ENCODE peak calls at places on chromosome 1, in four cellular contexts. One of them, this sample, is unnamed.

GRCh38 chr1:239976130-239976968 is 115.3 kb upstream of the FMN2 start:
- DNase-seq in GM12878: no peak
- DNase-seq in A549: peak
- DNase-seq in K562: peak
- DNase-seq in this sample: peak

GRCh38 chr1:6438047-6438525 is 13.5 kb downstream of the ESPN start:
- DNase-seq in GM12878: peak
- DNase-seq in A549: peak
- DNase-seq in K562: peak
- DNase-seq in this sample: peak

GRCh38 chr1:223038288-223039006 is 104.6 kb downstream of the TLR5 start:
- DNase-seq in GM12878: no peak
- DNase-seq in A549: no peak
- DNase-seq in K562: no peak
- DNase-seq in this sample: no peak

GRCh38 chr1:18299441-18300338 is 181.0 kb upstream of the KLHDC7A start:
- DNase-seq in GM12878: no peak
- DNase-seq in A549: peak
- DNase-seq in K562: peak
- DNase-seq in this sample: no peak

GRCh38 chr1:155268630-155269029 is 4.7 kb downstream of the CLK2 start:
- DNase-seq in GM12878: no peak
- DNase-seq in A549: no peak
- DNase-seq in K562: no peak
- DNase-seq in this sample: no peak

GRCh38 chr1:219324629-219325367 is 151.1 kb downstream of the LYPLAL1 start:
- DNase-seq in GM12878: no peak
- DNase-seq in A549: peak
- DNase-seq in K562: no peak
- DNase-seq in this sample: peak

GRCh38 chr1:109531826-109532364 is 7.8 kb upstream of the GPR61 start:
- DNase-seq in GM12878: no peak
- DNase-seq in A549: no peak
- DNase-seq in K562: no peak
- DNase-seq in this sample: no peak

GRCh38 chr1:28668956-28669719 is 554 bp downstream of the GMEB1 start:
- DNase-seq in GM12878: no peak
- DNase-seq in A549: peak
- DNase-seq in K562: no peak
- DNase-seq in this sample: peak

GRCh38 chr1:9040659-9041030 is 14.4 kb upstream of the SLC2A7 start:
- DNase-seq in GM12878: no peak
- DNase-seq in A549: no peak
- DNase-seq in K562: no peak
- DNase-seq in this sample: no peak

GRCh38 chr1:8412183-8412831 is 94.4 kb downstream of the SLC45A1 start:
- DNase-seq in GM12878: no peak
- DNase-seq in A549: no peak
- DNase-seq in K562: no peak
- DNase-seq in this sample: peak

GRCh38 chr1:18290740-18291412 is 183.3 kb downstream of the IGSF21 start:
- DNase-seq in GM12878: no peak
- DNase-seq in A549: no peak
- DNase-seq in K562: no peak
- DNase-seq in this sample: no peak

GRCh38 chr1:159089184-159089791 is 12.7 kb upstream of the AIM2 start:
- DNase-seq in GM12878: no peak
- DNase-seq in A549: no peak
- DNase-seq in K562: peak
- DNase-seq in this sample: no peak

GRCh38 chr1:47703981-47704596 is 266.2 kb downstream of the FOXD2 start:
- DNase-seq in GM12878: no peak
- DNase-seq in A549: peak
- DNase-seq in K562: no peak
- DNase-seq in this sample: peak

GRCh38 chr1:23369335-23370013 is at the start of gene ZNF436:
- DNase-seq in GM12878: no peak
- DNase-seq in A549: no peak
- DNase-seq in K562: peak
- DNase-seq in this sample: peak

GRCh38 chr1:241895013-241895412 is 47.0 kb downstream of the EXO1 start:
- DNase-seq in GM12878: no peak
- DNase-seq in A549: no peak
- DNase-seq in K562: no peak
- DNase-seq in this sample: no peak

GRCh38 chr1:241695454-241696171 is 43.5 kb downstream of the WDR64 start:
- DNase-seq in GM12878: no peak
- DNase-seq in A549: no peak
- DNase-seq in K562: no peak
- DNase-seq in this sample: peak

GRCh38 chr1:33094486-33094885 is 13.5 kb downstream of the AZIN2 start:
- DNase-seq in GM12878: no peak
- DNase-seq in A549: no peak
- DNase-seq in K562: no peak
- DNase-seq in this sample: no peak

GRCh38 chr1:203219934-203220333 is 9.5 kb downstream of the CHIT1 start:
- DNase-seq in GM12878: no peak
- DNase-seq in A549: no peak
- DNase-seq in K562: no peak
- DNase-seq in this sample: no peak

GRCh38 chr1:220527279-220528048 is 472 bp upstream of the MARK1 start:
- DNase-seq in GM12878: no peak
- DNase-seq in A549: no peak
- DNase-seq in K562: no peak
- DNase-seq in this sample: no peak

GRCh38 chr1:198024782-198025181 is 107.6 kb downstream of the LHX9 start:
- DNase-seq in GM12878: no peak
- DNase-seq in A549: no peak
- DNase-seq in K562: no peak
- DNase-seq in this sample: peak

GRCh38 chr1:23657659-23658275 is 33.8 kb upstream of the RPL11 start:
- DNase-seq in GM12878: no peak
- DNase-seq in A549: peak
- DNase-seq in K562: peak
- DNase-seq in this sample: peak

GRCh38 chr1:56923207-56923606 is 42.6 kb downstream of the C8B start:
- DNase-seq in GM12878: no peak
- DNase-seq in A549: no peak
- DNase-seq in K562: no peak
- DNase-seq in this sample: no peak

GRCh38 chr1:66492424-66492823 is 41.5 kb upstream of the SGIP1 start:
- DNase-seq in GM12878: no peak
- DNase-seq in A549: no peak
- DNase-seq in K562: no peak
- DNase-seq in this sample: no peak

GRCh38 chr1:24127801-24128363 is 15.1 kb downstream of the IL22RA1 start:
- DNase-seq in GM12878: no peak
- DNase-seq in A549: no peak
- DNase-seq in K562: no peak
- DNase-seq in this sample: no peak

GRCh38 chr1:12537906-12538461 is 80.0 kb downstream of the DHRS3 start:
- DNase-seq in GM12878: no peak
- DNase-seq in A549: no peak
- DNase-seq in K562: no peak
- DNase-seq in this sample: no peak

GRCh38 chr1:204714861-204715511 is 29.4 kb upstream of the LRRN2 start:
- DNase-seq in GM12878: peak
- DNase-seq in A549: no peak
- DNase-seq in K562: no peak
- DNase-seq in this sample: no peak

GRCh38 chr1:200429221-200429751 is 19.4 kb upstream of the ZNF281 start:
- DNase-seq in GM12878: no peak
- DNase-seq in A549: no peak
- DNase-seq in K562: no peak
- DNase-seq in this sample: peak

GRCh38 chr1:245436407-245436806 is 281.6 kb downstream of the KIF26B start:
- DNase-seq in GM12878: no peak
- DNase-seq in A549: no peak
- DNase-seq in K562: no peak
- DNase-seq in this sample: no peak

DNA sequence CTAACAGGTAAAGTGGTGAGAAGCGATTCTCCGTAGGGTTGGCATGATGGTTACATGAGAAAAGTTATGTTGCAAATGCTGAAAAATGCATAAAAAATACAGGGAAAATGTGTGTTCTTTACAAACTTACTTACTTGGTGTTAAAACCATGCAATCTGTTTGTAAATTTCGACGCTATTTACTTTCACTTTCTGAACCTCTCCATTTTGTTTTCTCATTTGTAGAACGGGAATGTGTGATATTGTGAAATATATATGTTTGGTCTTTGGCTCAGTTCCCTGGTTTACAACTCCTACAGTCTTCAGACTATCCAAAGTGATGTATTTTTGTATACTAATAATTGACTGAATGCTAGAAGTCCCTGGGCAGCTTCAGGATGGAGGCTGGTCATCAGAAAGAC is 982.3 kb downstream of the ADGRL2 start:
- DNase-seq in GM12878: no peak
- DNase-seq in A549: no peak
- DNase-seq in K562: no peak
- DNase-seq in this sample: no peak
- TF ChIP-seq ELK1 in GM12878: no peak
- TF ChIP-seq ELK1 in A549: no peak
- TF ChIP-seq ELK1 in K562: no peak
- TF ChIP-seq ELK1 in this sample: no peak

GRCh38 chr1:192628406-192629057 is 7.4 kb upstream of the RGS13 start:
- DNase-seq in GM12878: no peak
- DNase-seq in A549: no peak
- DNase-seq in K562: no peak
- DNase-seq in this sample: no peak
- TF ChIP-seq ELK1 in GM12878: no peak
- TF ChIP-seq ELK1 in A549: no peak
- TF ChIP-seq ELK1 in K562: no peak
- TF ChIP-seq ELK1 in this sample: no peak

GRCh38 chr1:80059940-80060339 is 1053.4 kb upstream of the ADGRL4 start:
- DNase-seq in GM12878: no peak
- DNase-seq in A549: no peak
- DNase-seq in K562: no peak
- DNase-seq in this sample: no peak
- TF ChIP-seq ELK1 in GM12878: no peak
- TF ChIP-seq ELK1 in A549: no peak
- TF ChIP-seq ELK1 in K562: no peak
- TF ChIP-seq ELK1 in this sample: no peak

GRCh38 chr1:35576061-35576765 is 3.1 kb downstream of the TFAP2E start:
- DNase-seq in GM12878: no peak
- DNase-seq in A549: no peak
- DNase-seq in K562: no peak
- DNase-seq in this sample: peak

GRCh38 chr1:35573776-35574654 is 901 bp downstream of the TFAP2E start:
- DNase-seq in GM12878: no peak
- DNase-seq in A549: no peak
- DNase-seq in K562: no peak
- DNase-seq in this sample: no peak

GRCh38 chr1:35575401-35575958 is 2.4 kb downstream of the TFAP2E start:
- DNase-seq in GM12878: no peak
- DNase-seq in A549: no peak
- DNase-seq in K562: no peak
- DNase-seq in this sample: no peak

GRCh38 chr1:35574655-35575400 is 1.7 kb downstream of the TFAP2E start:
- DNase-seq in GM12878: no peak
- DNase-seq in A549: no peak
- DNase-seq in K562: no peak
- DNase-seq in this sample: no peak

DNA sequence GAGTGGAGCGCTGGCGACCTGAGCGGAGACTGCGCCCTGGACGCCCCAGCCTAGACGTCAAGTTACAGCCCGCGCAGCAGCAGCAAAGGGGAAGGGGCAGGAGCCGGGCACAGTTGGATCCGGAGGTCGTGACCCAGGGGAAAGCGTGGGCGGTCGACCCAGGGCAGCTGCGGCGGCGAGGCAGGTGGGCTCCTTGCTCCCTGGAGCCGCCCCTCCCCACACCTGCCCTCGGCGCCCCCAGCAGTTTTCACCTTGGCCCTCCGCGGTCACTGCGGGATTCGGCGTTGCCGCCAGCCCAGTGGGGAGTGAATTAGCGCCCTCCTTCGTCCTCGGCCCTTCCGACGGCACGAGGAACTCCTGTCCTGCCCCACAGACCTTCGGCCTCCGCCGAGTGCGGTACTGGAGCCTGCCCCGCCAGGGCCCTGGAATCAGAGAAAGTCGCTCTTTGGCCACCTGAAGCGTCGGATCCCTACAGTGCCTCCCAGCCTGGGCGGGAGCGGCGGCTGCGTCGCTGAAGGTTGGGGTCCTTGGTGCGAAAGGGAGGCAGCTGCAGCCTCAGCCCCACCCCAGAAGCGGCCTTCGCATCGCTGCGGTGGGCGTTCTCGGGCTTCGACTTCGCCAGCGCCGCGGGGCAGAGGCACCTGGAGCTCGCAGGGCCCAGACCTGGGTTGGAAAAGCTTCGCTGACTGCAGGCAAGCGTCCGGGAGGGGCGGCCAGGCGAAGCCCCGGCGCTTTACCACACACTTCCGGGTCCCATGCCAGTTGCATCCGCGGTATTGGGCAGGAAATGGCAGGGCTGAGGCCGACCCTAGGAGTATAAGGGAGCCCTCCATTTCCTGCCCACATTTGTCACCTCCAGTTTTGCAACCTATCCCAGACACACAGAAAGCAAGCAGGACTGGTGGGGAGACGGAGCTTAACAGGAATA is 4.2 kb downstream of the TFAP2E start:
- DNase-seq in GM12878: peak
- DNase-seq in A549: no peak
- DNase-seq in K562: no peak
- DNase-seq in this sample: no peak
- TF ChIP-seq ELK1 in GM12878: no peak
- TF ChIP-seq ELK1 in A549: no peak
- TF ChIP-seq ELK1 in K562: no peak
- TF ChIP-seq ELK1 in this sample: no peak

This sample was measured in IMR-90.